ENCODE peak calls at places on chromosomes 6 and 20, in five cellular contexts. C is H1, K is suprapubic skin, T is Panc1, F is HCT116. N is an unnamed sample.

GRCh38 chr20:63966944-63967322 is 2.8 kb downstream of the ZNF512B start:
- DNase-seq in F (no peak), K (no peak), T (no peak), C (no peak), N (no peak)

GRCh38 chr6:56046576-56046975 is 171.2 kb upstream of the BMP5 start:
- DNase-seq in K (no peak), F (no peak), C (no peak), T (no peak), N (peak)

GRCh38 chr20:23641936-23642751 is 4.4 kb upstream of the CST3 start:
- DNase-seq in C (no peak), K (no peak), F (no peak), T (no peak), N (no peak)

GRCh38 chr20:62367136-62367482 is at the start of gene LAMA5:
- DNase-seq in K (no peak), C (no peak), F (no peak), T (no peak), N (no peak)

GRCh38 chr6:149366237-149366921 is 33.7 kb upstream of the SUMO4 start:
- DNase-seq in T (no peak), F (no peak), C (no peak), K (no peak), N (no peak)

GRCh38 chr6:7463785-7464184 is 74.2 kb downstream of the RIOK1 start:
- DNase-seq in K (no peak), C (no peak), F (no peak), T (no peak), N (no peak)

GRCh38 chr6:8435845-8436168 is 462 bp upstream of the SLC35B3 start:
- DNase-seq in K (no peak), C (no peak), F (no peak), T (no peak), N (no peak)

GRCh38 chr20:48933017-48933766 is 11.7 kb downstream of the ARFGEF2 start:
- DNase-seq in T (no peak), C (no peak), K (no peak), F (no peak), N (no peak)

DNA sequence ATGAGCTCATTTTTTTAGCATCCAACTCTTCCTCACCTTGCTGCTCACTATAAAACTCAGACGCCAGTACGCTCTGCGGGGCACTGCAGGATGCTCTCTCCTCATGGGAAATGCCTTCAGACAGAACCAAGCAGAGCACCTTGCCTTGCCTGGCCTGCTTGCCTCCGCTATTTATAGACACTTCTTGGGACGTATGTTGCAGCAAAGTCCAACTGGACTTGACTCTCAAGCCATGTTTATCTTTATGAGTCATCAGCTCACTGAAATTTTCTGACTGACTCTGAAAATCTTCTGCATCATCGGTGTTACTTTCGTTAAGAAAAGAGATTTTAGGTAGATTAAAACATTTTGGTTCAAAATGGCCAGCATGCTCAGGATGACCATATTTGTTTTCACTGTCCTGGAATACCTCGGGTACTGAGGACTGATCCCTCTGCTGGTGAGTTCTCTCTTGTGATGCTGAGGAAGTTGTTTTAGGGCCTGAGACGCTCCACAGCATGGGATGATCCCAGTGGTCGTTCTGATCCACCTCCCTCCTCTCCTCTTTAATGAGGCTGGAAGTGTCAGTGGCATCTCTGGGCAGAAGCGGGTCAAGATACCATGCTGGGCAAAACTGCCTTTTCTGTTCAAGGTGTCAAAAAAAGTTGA is 204.5 kb downstream of the KIF16B start:
- DNase-seq in T (peak), K (no peak), F (no peak), C (no peak), N (no peak)
- TF ChIP-seq POLR2AphosphoS5 in T (no peak), K (no peak), F (no peak), C (no peak), N (no peak)

GRCh38 chr20:43681468-43681942 is 14.6 kb downstream of the MYBL2 start:
- DNase-seq in T (no peak), F (no peak), C (no peak), K (no peak), N (no peak)
- TF ChIP-seq CTCF in T (no peak), F (no peak), C (no peak), K (no peak), N (no peak)

DNA sequence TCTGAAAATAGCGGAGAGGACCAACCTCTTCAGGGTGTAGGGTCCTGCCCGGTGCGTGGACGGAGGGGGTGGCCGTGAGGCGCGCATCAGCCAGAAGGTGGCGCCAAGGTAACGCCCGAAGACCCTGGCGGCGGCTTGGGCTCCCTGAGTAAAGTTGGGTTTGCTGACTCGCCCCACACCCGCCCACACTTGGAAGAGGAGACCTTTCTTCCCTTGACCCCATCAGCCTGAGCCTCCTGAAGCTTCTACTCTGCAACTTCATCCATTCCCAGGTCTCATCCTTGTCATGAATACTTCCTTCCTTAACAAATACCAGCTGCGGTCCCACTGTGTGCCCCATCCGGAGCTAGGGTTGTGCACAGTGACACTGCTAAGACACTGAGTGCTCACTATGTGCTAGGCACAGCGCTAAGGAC is 14.6 kb downstream of the CD40 start:
- DNase-seq in T (no peak), F (peak), C (peak), K (peak), N (peak)
- TF ChIP-seq POLR2AphosphoS5 in T (no peak), F (no peak), C (no peak), K (no peak), N (no peak)

GRCh38 chr6:30063315-30063714 is 2.2 kb downstream of the POLR1H start:
- DNase-seq in F (no peak), C (no peak), K (no peak), T (no peak), N (no peak)
- TF ChIP-seq CTCF in F (no peak), C (no peak), K (no peak), T (no peak), N (no peak)

GRCh38 chr6:158174514-158174913 is 6.4 kb downstream of the GTF2H5 start:
- DNase-seq in T (no peak), C (no peak), F (no peak), K (no peak), N (no peak)
- TF ChIP-seq POLR2AphosphoS5 in T (no peak), C (no peak), F (no peak), K (no peak), N (no peak)

N was measured in breast epithelium.